ENCODE peak calls at places on chromosomes 7 and 10, in seven cellular contexts. K is AG09309; L is NCI-H2081; F is activated CD4-positive, alpha-beta memory T cell treated with anti-CD3 and anti-CD28 coated beads, Interleukin-2, amount 10 ng/mL, durations not matched to agents 7 days and 5 days; H is dorsolateral prefrontal cortex; Q is stimulated activated naive CD4-positive, alpha-beta T cell; E is natural killer cell. I is an unnamed sample.

GRCh38 chr7:129970816-129971215 is 18.1 kb upstream of the UBE2H start:
- DNase-seq in K (no peak), L (no peak), F (no peak), H (no peak), Q (no peak), E (no peak), I (no peak)

GRCh38 chr10:22476601-22477364 is 131.5 kb downstream of the SPAG6 start:
- DNase-seq in K (no peak), L (no peak), F (no peak), H (no peak), Q (no peak), E (no peak), I (no peak)

GRCh38 chr7:6614941-6615737 is at the start of gene ZNF853:
- DNase-seq in K (no peak), L (no peak), F (no peak), H (no peak), Q (peak; percentile 26), E (peak; percentile 24), I (no peak)

GRCh38 chr7:47814905-47815613 is 133.2 kb downstream of the PKD1L1 start:
- DNase-seq in K (no peak), L (no peak), F (no peak), H (no peak), Q (no peak), E (no peak), I (no peak)

GRCh38 chr7:24227603-24228359 is 56.2 kb upstream of the NPY start:
- DNase-seq in K (no peak), L (no peak), F (no peak), H (no peak), Q (peak; percentile 22), E (no peak), I (no peak)

GRCh38 chr10:109914966-109915365 is 8.3 kb downstream of the XPNPEP1 start:
- DNase-seq in K (peak; percentile 73), L (no peak), F (peak; percentile 51), H (no peak), Q (peak; percentile 59), E (no peak), I (peak; percentile 96)

GRCh38 chr7:96361116-96361857 is 39.4 kb upstream of the SLC25A13 start:
- DNase-seq in K (no peak), L (no peak), F (no peak), H (no peak), Q (no peak), E (no peak), I (peak; percentile 2)

GRCh38 chr7:94307399-94308048 is 87.2 kb upstream of the COL1A2 start:
- DNase-seq in K (no peak), L (no peak), F (no peak), H (no peak), Q (no peak), E (no peak), I (no peak)

GRCh38 chr10:100725041-100725440 is 20.3 kb upstream of the PAX2 start:
- DNase-seq in K (no peak), L (no peak), F (no peak), H (no peak), Q (no peak), E (no peak), I (no peak)

GRCh38 chr7:107404740-107405537 is 64.9 kb upstream of the GPR22 start:
- DNase-seq in K (no peak), L (peak; percentile 15), F (no peak), H (no peak), Q (no peak), E (no peak), I (no peak)

GRCh38 chr7:64300641-64301405 is 12.9 kb upstream of the ZNF736 start:
- DNase-seq in K (no peak), L (no peak), F (no peak), H (no peak), Q (no peak), E (no peak), I (no peak)

GRCh38 chr10:95236068-95236903 is 42.2 kb downstream of the ACSM6 start:
- DNase-seq in K (peak; percentile 71), L (no peak), F (no peak), H (no peak), Q (no peak), E (no peak), I (peak; percentile 84)

I was measured in iris pigment epithelial cell.